ENCODE peak calls at places on chromosomes 4 and X, in seven cellular contexts. H is NCI-H2171 treated with DMSO at 0.1 percent for 48 hours; E is B cell; D is epithelial cell of prostate; J is stimulated activated CD4-positive, alpha-beta T cell treated with anti-CD3 and anti-CD28 coated beads, Interleukin-1b, Interleukin-23, amount 100 ng/mL, for 48 hours; N is ELR; I is NCI-H1105 treated with DMSO at 0.1 percent for 48 hours. T is an unnamed sample.

GRCh38 chr4:112519689-112520597 is 4.0 kb upstream of the NEUROG2 start:
- DNase-seq in H (no peak), E (no peak), D (no peak), J (no peak), N (no peak), I (no peak), T (no peak)

GRCh38 chr4:48008021-48008596 is 8.4 kb downstream of the CNGA1 start:
- DNase-seq in H (no peak), E (no peak), D (no peak), J (no peak), N (peak; percentile 38), I (no peak), T (no peak)

GRCh38 chr4:146643812-146644401 is 5.2 kb downstream of the POU4F2 start:
- DNase-seq in H (no peak), E (no peak), D (no peak), J (no peak), N (peak; percentile 46), I (no peak), T (no peak)

GRCh38 chr4:118969359-118969758 is 80.7 kb downstream of the SYNPO2 start:
- DNase-seq in H (no peak), E (no peak), D (no peak), J (no peak), N (peak; percentile 77), I (peak; percentile 42), T (no peak)

GRCh38 chrX:42096262-42096939 is 173.0 kb upstream of the CASK start:
- DNase-seq in H (no peak), E (no peak), D (peak; percentile 3), J (no peak), N (peak; percentile 79), I (no peak), T (no peak)

GRCh38 chrX:131763674-131764073 is 219.8 kb downstream of the OR13H1 start:
- DNase-seq in H (no peak), E (no peak), D (no peak), J (no peak), N (peak; percentile 46), I (no peak), T (no peak)

GRCh38 chr4:76744253-76744921 is 153.6 kb downstream of the SOWAHB start:
- DNase-seq in H (no peak), E (no peak), D (no peak), J (no peak), N (peak; percentile 60), I (no peak), T (no peak)

GRCh38 chr4:31235961-31236360 is 515.8 kb downstream of the PCDH7 start:
- DNase-seq in H (no peak), E (no peak), D (no peak), J (no peak), N (no peak), I (no peak), T (no peak)

GRCh38 chr4:71807469-71807868 is 23.6 kb upstream of the GC start:
- DNase-seq in H (no peak), E (no peak), D (no peak), J (no peak), N (no peak), I (no peak), T (no peak)

GRCh38 chr4:3335982-3336381 is 43.2 kb downstream of the RGS12 start:
- DNase-seq in H (no peak), E (no peak), D (no peak), J (no peak), N (no peak), I (no peak), T (no peak)

GRCh38 chrX:40008841-40009461 is 88.8 kb downstream of the BCOR start:
- DNase-seq in H (peak; percentile 71), E (no peak), D (no peak), J (peak; percentile 33), N (no peak), I (no peak), T (peak; percentile 40)

GRCh38 chrX:112642349-112642748 is 37.4 kb downstream of the LHFPL1 start:
- DNase-seq in H (peak; percentile 59), E (peak; percentile 40), D (no peak), J (peak; percentile 8), N (peak; percentile 23), I (peak; percentile 46), T (no peak)

T was measured in T-helper 2 cell treated with Interferon-gamma antibody and Interleukin-4, amounts not matched to agents 5 μg/mL and 100 μg/mL, for 36 hours.